ENCODE peak calls at places on chromosomes 6 and 20, in seven cellular contexts. S is fibroblast of the aortic adventitia; Q is right cardiac atrium; M is dorsolateral prefrontal cortex; T is CD4-positive, alpha-beta memory T cell; N is suprapubic skin; L is memory B cell. A is an unnamed sample.

GRCh38 chr20:38032585-38033329 is 499 bp downstream of the TTI1 start:
- DNase-seq in M (no peak), S (no peak), Q (peak; percentile 45), T (no peak), N (no peak), L (no peak), A (no peak)

GRCh38 chr6:109922851-109923250 is 55.3 kb upstream of the GPR6 start:
- DNase-seq in M (no peak), Q (no peak), N (no peak), L (no peak), S (no peak), T (no peak), A (no peak)

GRCh38 chr6:3406362-3406809 is 50.5 kb downstream of the SLC22A23 start:
- DNase-seq in S (no peak), N (no peak), T (no peak), M (no peak), Q (no peak), L (no peak), A (no peak)

GRCh38 chr6:45132059-45132458 is 196.1 kb upstream of the RUNX2 start:
- DNase-seq in M (no peak), T (no peak), Q (no peak), L (no peak), S (peak; percentile 35), N (no peak), A (no peak)

GRCh38 chr6:64330694-64331309 is 695.2 kb downstream of the PHF3 start:
- DNase-seq in Q (peak; percentile 89), N (no peak), T (no peak), S (peak; percentile 61), M (peak; percentile 65), L (no peak), A (no peak)

GRCh38 chr6:133130863-133131262 is 110.3 kb upstream of the EYA4 start:
- DNase-seq in S (peak; percentile 4), T (no peak), M (no peak), N (no peak), Q (peak; percentile 84), L (no peak), A (peak; percentile 9)

GRCh38 chr20:49484180-49485140 is 2.0 kb upstream of the KCNB1 start:
- DNase-seq in T (peak; percentile 58), S (peak; percentile 76), Q (peak; percentile 94), M (peak; percentile 74), N (peak; percentile 88), L (peak; percentile 47), A (no peak)

GRCh38 chr6:169938262-169938701 is 186.9 kb downstream of the ERMARD start:
- DNase-seq in T (no peak), Q (no peak), M (no peak), L (no peak), N (no peak), S (no peak), A (no peak)

GRCh38 chr6:41194386-41194785 is 6.6 kb downstream of the TREML2 start:
- DNase-seq in S (no peak), M (no peak), L (no peak), T (no peak), Q (no peak), N (no peak), A (no peak)

GRCh38 chr6:6969761-6970223 is 138.0 kb upstream of the RREB1 start:
- DNase-seq in N (no peak), T (no peak), S (no peak), Q (no peak), L (no peak), M (no peak), A (no peak)

GRCh38 chr20:41170386-41171105 is 33.2 kb downstream of the PLCG1 start:
- DNase-seq in S (no peak), Q (peak; percentile 23), L (no peak), M (no peak), T (no peak), N (peak; percentile 50), A (no peak)

GRCh38 chr20:43944653-43945235 is 30.1 kb downstream of the TOX2 start:
- DNase-seq in M (no peak), T (no peak), L (no peak), S (no peak), N (no peak), Q (no peak), A (no peak)

A was measured in BJ.